ENCODE peak calls at places on chromosomes 16 and 17, in seven cellular contexts. One of them, this sample, is unnamed.

GRCh38 chr17:52297230-52298010 is 138.9 kb upstream of the CA10 start:
- DNase-seq in keratinocyte: no peak
- DNase-seq in tibial nerve: no peak
- DNase-seq in ovary: no peak
- DNase-seq in Peyer's patch: no peak
- DNase-seq in dorsolateral prefrontal cortex: no peak
- DNase-seq in breast epithelium: no peak
- DNase-seq in this sample: no peak

GRCh38 chr17:32502710-32503109 is 15.9 kb downstream of the CDK5R1 start:
- DNase-seq in dorsolateral prefrontal cortex: no peak
- DNase-seq in tibial nerve: no peak
- DNase-seq in breast epithelium: no peak
- DNase-seq in Peyer's patch: no peak
- DNase-seq in ovary: no peak
- DNase-seq in keratinocyte: no peak
- DNase-seq in this sample: no peak

GRCh38 chr17:14429084-14429483 is 128.2 kb downstream of the HS3ST3B1 start:
- DNase-seq in ovary: no peak
- DNase-seq in tibial nerve: no peak
- DNase-seq in keratinocyte: no peak
- DNase-seq in dorsolateral prefrontal cortex: no peak
- DNase-seq in breast epithelium: no peak
- DNase-seq in Peyer's patch: no peak
- DNase-seq in this sample: no peak

GRCh38 chr17:77696151-77696719 is 262.3 kb upstream of the TNRC6C start:
- DNase-seq in tibial nerve: no peak
- DNase-seq in keratinocyte: no peak
- DNase-seq in Peyer's patch: no peak
- DNase-seq in ovary: no peak
- DNase-seq in dorsolateral prefrontal cortex: no peak
- DNase-seq in breast epithelium: no peak
- DNase-seq in this sample: no peak

GRCh38 chr17:74812109-74812864 is 36.1 kb upstream of the NAT9 start:
- DNase-seq in ovary: peak; percentile 60
- DNase-seq in tibial nerve: no peak
- DNase-seq in Peyer's patch: no peak
- DNase-seq in breast epithelium: no peak
- DNase-seq in keratinocyte: no peak
- DNase-seq in dorsolateral prefrontal cortex: no peak
- DNase-seq in this sample: no peak

GRCh38 chr17:61635913-61636432 is 45.0 kb upstream of the NACA2 start:
- DNase-seq in keratinocyte: peak; percentile 4
- DNase-seq in tibial nerve: peak; percentile 6
- DNase-seq in dorsolateral prefrontal cortex: no peak
- DNase-seq in Peyer's patch: no peak
- DNase-seq in breast epithelium: no peak
- DNase-seq in ovary: no peak
- DNase-seq in this sample: peak; percentile 2

GRCh38 chr17:6085812-6086211 is 15.6 kb downstream of the WSCD1 start:
- DNase-seq in tibial nerve: no peak
- DNase-seq in dorsolateral prefrontal cortex: no peak
- DNase-seq in Peyer's patch: no peak
- DNase-seq in ovary: no peak
- DNase-seq in keratinocyte: no peak
- DNase-seq in breast epithelium: no peak
- DNase-seq in this sample: no peak

GRCh38 chr17:32565401-32565800 is 78.6 kb downstream of the CDK5R1 start:
- DNase-seq in keratinocyte: no peak
- DNase-seq in tibial nerve: no peak
- DNase-seq in Peyer's patch: no peak
- DNase-seq in dorsolateral prefrontal cortex: no peak
- DNase-seq in ovary: no peak
- DNase-seq in breast epithelium: no peak
- DNase-seq in this sample: no peak

GRCh38 chr16:47925811-47926460 is 229.9 kb downstream of the ABCC12 start:
- DNase-seq in ovary: no peak
- DNase-seq in breast epithelium: no peak
- DNase-seq in dorsolateral prefrontal cortex: no peak
- DNase-seq in tibial nerve: no peak
- DNase-seq in keratinocyte: peak; percentile 61
- DNase-seq in Peyer's patch: no peak
- DNase-seq in this sample: no peak

GRCh38 chr16:24996301-24996700 is 18.9 kb downstream of the ARHGAP17 start:
- DNase-seq in dorsolateral prefrontal cortex: no peak
- DNase-seq in ovary: no peak
- DNase-seq in tibial nerve: no peak
- DNase-seq in keratinocyte: no peak
- DNase-seq in Peyer's patch: peak; percentile 25
- DNase-seq in breast epithelium: no peak
- DNase-seq in this sample: no peak

GRCh38 chr16:48531011-48531962 is 78.7 kb downstream of the N4BP1 start:
- DNase-seq in Peyer's patch: no peak
- DNase-seq in ovary: no peak
- DNase-seq in breast epithelium: no peak
- DNase-seq in tibial nerve: peak; percentile 54
- DNase-seq in keratinocyte: no peak
- DNase-seq in dorsolateral prefrontal cortex: peak; percentile 28
- DNase-seq in this sample: no peak

GRCh38 chr17:75601057-75601987 is 13.7 kb downstream of the MYO15B start:
- DNase-seq in keratinocyte: no peak
- DNase-seq in Peyer's patch: peak; percentile 61
- DNase-seq in ovary: peak; percentile 46
- DNase-seq in tibial nerve: peak; percentile 54
- DNase-seq in dorsolateral prefrontal cortex: no peak
- DNase-seq in breast epithelium: peak; percentile 64
- DNase-seq in this sample: no peak

GRCh38 chr17:57260325-57261083 is 4.2 kb downstream of the MSI2 start:
- DNase-seq in tibial nerve: no peak
- DNase-seq in ovary: no peak
- DNase-seq in dorsolateral prefrontal cortex: no peak
- DNase-seq in keratinocyte: no peak
- DNase-seq in Peyer's patch: no peak
- DNase-seq in breast epithelium: no peak
- DNase-seq in this sample: no peak

GRCh38 chr16:86834451-86835035 is 256.2 kb downstream of the FOXL1 start:
- DNase-seq in ovary: no peak
- DNase-seq in tibial nerve: no peak
- DNase-seq in breast epithelium: no peak
- DNase-seq in keratinocyte: no peak
- DNase-seq in dorsolateral prefrontal cortex: no peak
- DNase-seq in Peyer's patch: no peak
- DNase-seq in this sample: peak; percentile 48

GRCh38 chr16:85564277-85565051 is 48.7 kb upstream of the GSE1 start:
- DNase-seq in ovary: no peak
- DNase-seq in Peyer's patch: no peak
- DNase-seq in keratinocyte: no peak
- DNase-seq in tibial nerve: no peak
- DNase-seq in breast epithelium: no peak
- DNase-seq in dorsolateral prefrontal cortex: no peak
- DNase-seq in this sample: no peak

GRCh38 chr17:28675485-28675884 is 13.5 kb downstream of the SUPT6H start:
- DNase-seq in dorsolateral prefrontal cortex: no peak
- DNase-seq in ovary: no peak
- DNase-seq in keratinocyte: no peak
- DNase-seq in tibial nerve: no peak
- DNase-seq in Peyer's patch: no peak
- DNase-seq in breast epithelium: no peak
- DNase-seq in this sample: no peak

GRCh38 chr16:14335297-14335696 is 264.2 kb downstream of the MRTFB start:
- DNase-seq in ovary: no peak
- DNase-seq in tibial nerve: no peak
- DNase-seq in keratinocyte: no peak
- DNase-seq in breast epithelium: no peak
- DNase-seq in dorsolateral prefrontal cortex: no peak
- DNase-seq in Peyer's patch: no peak
- DNase-seq in this sample: no peak

GRCh38 chr17:82105882-82106696 is 8.1 kb upstream of the FASN start:
- DNase-seq in ovary: peak; percentile 35
- DNase-seq in breast epithelium: peak; percentile 88
- DNase-seq in dorsolateral prefrontal cortex: no peak
- DNase-seq in Peyer's patch: peak; percentile 76
- DNase-seq in keratinocyte: no peak
- DNase-seq in tibial nerve: no peak
- DNase-seq in this sample: no peak

GRCh38 chr17:18184143-18185007 is 747 bp downstream of the ALKBH5 start:
- DNase-seq in breast epithelium: peak; percentile 62
- DNase-seq in ovary: peak; percentile 61
- DNase-seq in dorsolateral prefrontal cortex: peak; percentile 72
- DNase-seq in Peyer's patch: peak; percentile 60
- DNase-seq in tibial nerve: peak; percentile 22
- DNase-seq in keratinocyte: no peak
- DNase-seq in this sample: no peak

GRCh38 chr17:18182190-18182977 is 1.2 kb upstream of the ALKBH5 start:
- DNase-seq in dorsolateral prefrontal cortex: no peak
- DNase-seq in Peyer's patch: no peak
- DNase-seq in ovary: peak; percentile 66
- DNase-seq in tibial nerve: no peak
- DNase-seq in keratinocyte: no peak
- DNase-seq in breast epithelium: no peak
- DNase-seq in this sample: no peak

GRCh38 chr17:18182978-18183333 is 672 bp upstream of the ALKBH5 start:
- DNase-seq in dorsolateral prefrontal cortex: peak; percentile 86
- DNase-seq in Peyer's patch: peak; percentile 77
- DNase-seq in tibial nerve: peak; percentile 73
- DNase-seq in ovary: peak; percentile 93
- DNase-seq in keratinocyte: no peak
- DNase-seq in breast epithelium: peak; percentile 80
- DNase-seq in this sample: no peak

GRCh38 chr17:18185391-18185790 is 1.8 kb downstream of the ALKBH5 start:
- DNase-seq in tibial nerve: no peak
- DNase-seq in dorsolateral prefrontal cortex: no peak
- DNase-seq in Peyer's patch: no peak
- DNase-seq in ovary: no peak
- DNase-seq in breast epithelium: no peak
- DNase-seq in keratinocyte: no peak
- DNase-seq in this sample: no peak

GRCh38 chr17:18183334-18184142 is at the start of gene ALKBH5:
- DNase-seq in keratinocyte: peak; percentile 89
- DNase-seq in breast epithelium: peak; percentile 97
- DNase-seq in Peyer's patch: peak; percentile 96
- DNase-seq in ovary: peak; percentile 96
- DNase-seq in tibial nerve: peak; percentile 96
- DNase-seq in dorsolateral prefrontal cortex: peak; percentile 99
- DNase-seq in this sample: peak; percentile 99
- TF ChIP-seq CTCF in keratinocyte: peak; percentile 27
- TF ChIP-seq CTCF in breast epithelium: peak; percentile 25
- TF ChIP-seq CTCF in Peyer's patch: peak; percentile 32
- TF ChIP-seq CTCF in ovary: peak; percentile 8
- TF ChIP-seq CTCF in tibial nerve: peak; percentile 56
- TF ChIP-seq CTCF in dorsolateral prefrontal cortex: peak; percentile 10
- TF ChIP-seq CTCF in this sample: peak; percentile 35

GRCh38 chr16:31050280-31051030 is 17.1 kb downstream of the STX4 start:
- DNase-seq in Peyer's patch: no peak
- DNase-seq in tibial nerve: no peak
- DNase-seq in ovary: no peak
- DNase-seq in keratinocyte: no peak
- DNase-seq in breast epithelium: no peak
- DNase-seq in dorsolateral prefrontal cortex: no peak
- DNase-seq in this sample: no peak
- H3K27me3 ChIP-seq in Peyer's patch: no peaks in the 10 kb centered on the region
- H3K27me3 ChIP-seq in tibial nerve: no peaks in the 10 kb centered on the region
- H3K27me3 ChIP-seq in ovary: no peaks in the 10 kb centered on the region
- H3K27me3 ChIP-seq in keratinocyte: no peaks in the 10 kb centered on the region
- H3K27me3 ChIP-seq in breast epithelium: no peaks in the 10 kb centered on the region
- H3K27me3 ChIP-seq in dorsolateral prefrontal cortex: no peaks in the 10 kb centered on the region
- H3K27me3 ChIP-seq in this sample: no peaks in the 10 kb centered on the region

GRCh38 chr17:80961516-80961915 is 30.1 kb upstream of the CHMP6 start:
- DNase-seq in Peyer's patch: no peak
- DNase-seq in dorsolateral prefrontal cortex: no peak
- DNase-seq in tibial nerve: no peak
- DNase-seq in breast epithelium: no peak
- DNase-seq in ovary: peak; percentile 29
- DNase-seq in keratinocyte: no peak
- DNase-seq in this sample: no peak
- TF ChIP-seq CTCF in Peyer's patch: no peak
- TF ChIP-seq CTCF in dorsolateral prefrontal cortex: no peak
- TF ChIP-seq CTCF in tibial nerve: no peak
- TF ChIP-seq CTCF in breast epithelium: no peak
- TF ChIP-seq CTCF in ovary: no peak
- TF ChIP-seq CTCF in keratinocyte: no peak
- TF ChIP-seq CTCF in this sample: peak; percentile 4

GRCh38 chr17:49756805-49757496 is 7.0 kb downstream of the FAM117A start:
- DNase-seq in Peyer's patch: no peak
- DNase-seq in dorsolateral prefrontal cortex: no peak
- DNase-seq in breast epithelium: no peak
- DNase-seq in tibial nerve: no peak
- DNase-seq in keratinocyte: no peak
- DNase-seq in ovary: no peak
- DNase-seq in this sample: no peak
- H3K27me3 ChIP-seq in Peyer's patch: no peaks in the 10 kb centered on the region
- H3K27me3 ChIP-seq in dorsolateral prefrontal cortex: no peaks in the 10 kb centered on the region
- H3K27me3 ChIP-seq in breast epithelium: no peaks in the 10 kb centered on the region
- H3K27me3 ChIP-seq in tibial nerve: no peaks in the 10 kb centered on the region
- H3K27me3 ChIP-seq in keratinocyte: no peaks in the 10 kb centered on the region
- H3K27me3 ChIP-seq in ovary: no peaks in the 10 kb centered on the region
- H3K27me3 ChIP-seq in this sample: no peaks in the 10 kb centered on the region

DNA sequence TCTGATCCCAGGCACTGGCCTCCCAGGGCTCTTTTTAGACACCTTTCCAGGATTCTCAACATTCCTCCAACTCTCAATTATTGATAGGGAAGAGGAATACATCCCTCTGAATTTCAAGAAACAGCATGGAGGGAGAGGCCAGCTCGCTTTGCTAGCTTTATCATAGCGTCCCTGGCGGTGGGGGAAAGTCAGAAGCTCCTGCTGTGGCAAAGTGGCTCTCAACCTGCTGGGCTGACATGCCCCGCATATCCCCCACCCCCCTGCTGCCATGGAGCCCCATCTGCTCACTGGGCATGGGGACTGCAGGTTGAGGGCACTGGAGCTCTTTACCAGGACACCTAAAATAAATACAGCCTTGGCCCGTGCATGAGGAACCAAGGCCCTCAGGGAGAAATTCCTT is 140.3 kb downstream of the SLC39A11 start:
- DNase-seq in keratinocyte: no peak
- DNase-seq in ovary: no peak
- DNase-seq in breast epithelium: no peak
- DNase-seq in tibial nerve: no peak
- DNase-seq in Peyer's patch: no peak
- DNase-seq in dorsolateral prefrontal cortex: no peak
- DNase-seq in this sample: no peak
- TF ChIP-seq CTCF in keratinocyte: no peak
- TF ChIP-seq CTCF in ovary: no peak
- TF ChIP-seq CTCF in breast epithelium: no peak
- TF ChIP-seq CTCF in tibial nerve: no peak
- TF ChIP-seq CTCF in Peyer's patch: no peak
- TF ChIP-seq CTCF in dorsolateral prefrontal cortex: no peak
- TF ChIP-seq CTCF in this sample: no peak

DNA sequence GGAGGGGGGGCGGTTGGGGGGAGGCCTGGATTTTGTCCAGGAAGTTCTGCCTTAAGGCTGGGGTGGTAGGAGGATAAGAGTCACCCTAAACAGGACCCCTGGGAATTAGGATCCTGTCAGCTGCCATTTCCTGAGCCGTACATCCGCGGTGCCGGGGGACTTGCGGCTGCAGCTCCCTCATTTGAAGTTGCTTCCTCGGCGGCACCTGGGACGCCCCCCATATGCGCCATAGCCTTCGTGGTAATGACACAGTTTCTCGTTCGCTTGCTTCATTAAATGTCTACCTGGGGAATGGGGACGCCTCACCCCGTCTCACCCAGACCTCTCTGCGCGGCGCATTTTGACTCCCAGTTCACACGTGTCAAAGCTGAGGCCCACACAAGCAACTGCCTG is 55.1 kb upstream of the PABPN1L start:
- DNase-seq in breast epithelium: no peak
- DNase-seq in keratinocyte: no peak
- DNase-seq in dorsolateral prefrontal cortex: no peak
- DNase-seq in tibial nerve: no peak
- DNase-seq in Peyer's patch: no peak
- DNase-seq in ovary: no peak
- DNase-seq in this sample: no peak
- H3K27me3 ChIP-seq in breast epithelium: no peaks in the 10 kb centered on the region
- H3K27me3 ChIP-seq in keratinocyte: peaks cover 12% of the 10 kb centered on the region
- H3K27me3 ChIP-seq in dorsolateral prefrontal cortex: no peaks in the 10 kb centered on the region
- H3K27me3 ChIP-seq in tibial nerve: peaks cover 37% of the 10 kb centered on the region
- H3K27me3 ChIP-seq in Peyer's patch: no peaks in the 10 kb centered on the region
- H3K27me3 ChIP-seq in ovary: no peaks in the 10 kb centered on the region
- H3K27me3 ChIP-seq in this sample: peaks cover 11% of the 10 kb centered on the region